ENCODE peak calls at places on chromosomes 3 and 15, in nine cellular contexts. One of them, this sample, is unnamed.

GRCh38 chr3:148820885-148821284 is 6.7 kb upstream of the CPB1 start:
- DNase-seq in activated T-cell treated with anti-CD3 and anti-CD28 coated beads, Interleukin-2, amount 50 U/mL, for 4 hours: no peak
- DNase-seq in stimulated activated CD4-positive, alpha-beta T cell treated with anti-CD3 and anti-CD28 coated beads, Interleukin-2, amount 100 ng/mL, for 48 hours: no peak
- DNase-seq in brain microvascular endothelial cell: no peak
- DNase-seq in GM12865: no peak
- DNase-seq in germinal center: no peak
- DNase-seq in activated CD4-positive, alpha-beta T cell treated with anti-CD3 and anti-CD28 coated beads for 24 hours: no peak
- DNase-seq in naive thymus-derived CD8-positive, alpha-beta T cell: no peak
- DNase-seq in effector memory CD8-positive, alpha-beta T cell: no peak
- DNase-seq in this sample: no peak

GRCh38 chr3:148790841-148791240 is 36.8 kb upstream of the CPB1 start:
- DNase-seq in activated T-cell treated with anti-CD3 and anti-CD28 coated beads, Interleukin-2, amount 50 U/mL, for 4 hours: no peak
- DNase-seq in stimulated activated CD4-positive, alpha-beta T cell treated with anti-CD3 and anti-CD28 coated beads, Interleukin-2, amount 100 ng/mL, for 48 hours: no peak
- DNase-seq in brain microvascular endothelial cell: no peak
- DNase-seq in GM12865: no peak
- DNase-seq in germinal center: no peak
- DNase-seq in activated CD4-positive, alpha-beta T cell treated with anti-CD3 and anti-CD28 coated beads for 24 hours: no peak
- DNase-seq in naive thymus-derived CD8-positive, alpha-beta T cell: no peak
- DNase-seq in effector memory CD8-positive, alpha-beta T cell: no peak
- DNase-seq in this sample: no peak

GRCh38 chr3:191070201-191070600 is 128.8 kb upstream of the OSTN start:
- DNase-seq in activated T-cell treated with anti-CD3 and anti-CD28 coated beads, Interleukin-2, amount 50 U/mL, for 4 hours: no peak
- DNase-seq in stimulated activated CD4-positive, alpha-beta T cell treated with anti-CD3 and anti-CD28 coated beads, Interleukin-2, amount 100 ng/mL, for 48 hours: no peak
- DNase-seq in brain microvascular endothelial cell: peak; percentile 85
- DNase-seq in GM12865: no peak
- DNase-seq in germinal center: no peak
- DNase-seq in activated CD4-positive, alpha-beta T cell treated with anti-CD3 and anti-CD28 coated beads for 24 hours: no peak
- DNase-seq in naive thymus-derived CD8-positive, alpha-beta T cell: no peak
- DNase-seq in effector memory CD8-positive, alpha-beta T cell: no peak
- DNase-seq in this sample: no peak

GRCh38 chr3:77526573-77526972 is 486.7 kb downstream of the ROBO2 start:
- DNase-seq in activated T-cell treated with anti-CD3 and anti-CD28 coated beads, Interleukin-2, amount 50 U/mL, for 4 hours: no peak
- DNase-seq in stimulated activated CD4-positive, alpha-beta T cell treated with anti-CD3 and anti-CD28 coated beads, Interleukin-2, amount 100 ng/mL, for 48 hours: no peak
- DNase-seq in brain microvascular endothelial cell: no peak
- DNase-seq in GM12865: no peak
- DNase-seq in germinal center: no peak
- DNase-seq in activated CD4-positive, alpha-beta T cell treated with anti-CD3 and anti-CD28 coated beads for 24 hours: no peak
- DNase-seq in naive thymus-derived CD8-positive, alpha-beta T cell: no peak
- DNase-seq in effector memory CD8-positive, alpha-beta T cell: no peak
- DNase-seq in this sample: no peak

GRCh38 chr3:116443096-116443793 is 2.0 kb downstream of the LSAMP start:
- DNase-seq in activated T-cell treated with anti-CD3 and anti-CD28 coated beads, Interleukin-2, amount 50 U/mL, for 4 hours: no peak
- DNase-seq in stimulated activated CD4-positive, alpha-beta T cell treated with anti-CD3 and anti-CD28 coated beads, Interleukin-2, amount 100 ng/mL, for 48 hours: no peak
- DNase-seq in brain microvascular endothelial cell: no peak
- DNase-seq in GM12865: no peak
- DNase-seq in germinal center: no peak
- DNase-seq in activated CD4-positive, alpha-beta T cell treated with anti-CD3 and anti-CD28 coated beads for 24 hours: no peak
- DNase-seq in naive thymus-derived CD8-positive, alpha-beta T cell: no peak
- DNase-seq in effector memory CD8-positive, alpha-beta T cell: no peak
- DNase-seq in this sample: no peak

GRCh38 chr3:155682437-155682836 is 62.4 kb downstream of the PLCH1 start:
- DNase-seq in activated T-cell treated with anti-CD3 and anti-CD28 coated beads, Interleukin-2, amount 50 U/mL, for 4 hours: no peak
- DNase-seq in stimulated activated CD4-positive, alpha-beta T cell treated with anti-CD3 and anti-CD28 coated beads, Interleukin-2, amount 100 ng/mL, for 48 hours: no peak
- DNase-seq in brain microvascular endothelial cell: no peak
- DNase-seq in GM12865: no peak
- DNase-seq in germinal center: no peak
- DNase-seq in activated CD4-positive, alpha-beta T cell treated with anti-CD3 and anti-CD28 coated beads for 24 hours: no peak
- DNase-seq in naive thymus-derived CD8-positive, alpha-beta T cell: no peak
- DNase-seq in effector memory CD8-positive, alpha-beta T cell: no peak
- DNase-seq in this sample: no peak

GRCh38 chr3:184485906-184486305 is 75.7 kb upstream of the EPHB3 start:
- DNase-seq in activated T-cell treated with anti-CD3 and anti-CD28 coated beads, Interleukin-2, amount 50 U/mL, for 4 hours: no peak
- DNase-seq in stimulated activated CD4-positive, alpha-beta T cell treated with anti-CD3 and anti-CD28 coated beads, Interleukin-2, amount 100 ng/mL, for 48 hours: no peak
- DNase-seq in brain microvascular endothelial cell: no peak
- DNase-seq in GM12865: no peak
- DNase-seq in germinal center: no peak
- DNase-seq in activated CD4-positive, alpha-beta T cell treated with anti-CD3 and anti-CD28 coated beads for 24 hours: no peak
- DNase-seq in naive thymus-derived CD8-positive, alpha-beta T cell: no peak
- DNase-seq in effector memory CD8-positive, alpha-beta T cell: no peak
- DNase-seq in this sample: no peak

GRCh38 chr15:31306426-31307269 is 20.0 kb upstream of the KLF13 start:
- DNase-seq in activated T-cell treated with anti-CD3 and anti-CD28 coated beads, Interleukin-2, amount 50 U/mL, for 4 hours: peak; percentile 2
- DNase-seq in stimulated activated CD4-positive, alpha-beta T cell treated with anti-CD3 and anti-CD28 coated beads, Interleukin-2, amount 100 ng/mL, for 48 hours: no peak
- DNase-seq in brain microvascular endothelial cell: no peak
- DNase-seq in GM12865: no peak
- DNase-seq in germinal center: no peak
- DNase-seq in activated CD4-positive, alpha-beta T cell treated with anti-CD3 and anti-CD28 coated beads for 24 hours: no peak
- DNase-seq in naive thymus-derived CD8-positive, alpha-beta T cell: no peak
- DNase-seq in effector memory CD8-positive, alpha-beta T cell: no peak
- DNase-seq in this sample: no peak

GRCh38 chr3:112127522-112128494 is 5.2 kb downstream of the GCSAM start:
- DNase-seq in activated T-cell treated with anti-CD3 and anti-CD28 coated beads, Interleukin-2, amount 50 U/mL, for 4 hours: no peak
- DNase-seq in stimulated activated CD4-positive, alpha-beta T cell treated with anti-CD3 and anti-CD28 coated beads, Interleukin-2, amount 100 ng/mL, for 48 hours: no peak
- DNase-seq in brain microvascular endothelial cell: no peak
- DNase-seq in GM12865: peak; percentile 77
- DNase-seq in germinal center: no peak
- DNase-seq in activated CD4-positive, alpha-beta T cell treated with anti-CD3 and anti-CD28 coated beads for 24 hours: no peak
- DNase-seq in naive thymus-derived CD8-positive, alpha-beta T cell: no peak
- DNase-seq in effector memory CD8-positive, alpha-beta T cell: no peak
- DNase-seq in this sample: no peak

GRCh38 chr3:178504128-178504527 is 32.1 kb upstream of the KCNMB2 start:
- DNase-seq in activated T-cell treated with anti-CD3 and anti-CD28 coated beads, Interleukin-2, amount 50 U/mL, for 4 hours: no peak
- DNase-seq in stimulated activated CD4-positive, alpha-beta T cell treated with anti-CD3 and anti-CD28 coated beads, Interleukin-2, amount 100 ng/mL, for 48 hours: no peak
- DNase-seq in brain microvascular endothelial cell: no peak
- DNase-seq in GM12865: no peak
- DNase-seq in germinal center: no peak
- DNase-seq in activated CD4-positive, alpha-beta T cell treated with anti-CD3 and anti-CD28 coated beads for 24 hours: no peak
- DNase-seq in naive thymus-derived CD8-positive, alpha-beta T cell: no peak
- DNase-seq in effector memory CD8-positive, alpha-beta T cell: no peak
- DNase-seq in this sample: no peak

GRCh38 chr3:126751611-126752302 is 47.7 kb downstream of the CHCHD6 start:
- DNase-seq in activated T-cell treated with anti-CD3 and anti-CD28 coated beads, Interleukin-2, amount 50 U/mL, for 4 hours: no peak
- DNase-seq in stimulated activated CD4-positive, alpha-beta T cell treated with anti-CD3 and anti-CD28 coated beads, Interleukin-2, amount 100 ng/mL, for 48 hours: no peak
- DNase-seq in brain microvascular endothelial cell: no peak
- DNase-seq in GM12865: no peak
- DNase-seq in germinal center: no peak
- DNase-seq in activated CD4-positive, alpha-beta T cell treated with anti-CD3 and anti-CD28 coated beads for 24 hours: no peak
- DNase-seq in naive thymus-derived CD8-positive, alpha-beta T cell: no peak
- DNase-seq in effector memory CD8-positive, alpha-beta T cell: no peak
- DNase-seq in this sample: no peak

GRCh38 chr15:64090527-64090926 is 3.1 kb downstream of the CIAO2A start:
- DNase-seq in activated T-cell treated with anti-CD3 and anti-CD28 coated beads, Interleukin-2, amount 50 U/mL, for 4 hours: no peak
- DNase-seq in stimulated activated CD4-positive, alpha-beta T cell treated with anti-CD3 and anti-CD28 coated beads, Interleukin-2, amount 100 ng/mL, for 48 hours: no peak
- DNase-seq in brain microvascular endothelial cell: no peak
- DNase-seq in GM12865: peak; percentile 83
- DNase-seq in germinal center: peak; percentile 25
- DNase-seq in activated CD4-positive, alpha-beta T cell treated with anti-CD3 and anti-CD28 coated beads for 24 hours: no peak
- DNase-seq in naive thymus-derived CD8-positive, alpha-beta T cell: no peak
- DNase-seq in effector memory CD8-positive, alpha-beta T cell: no peak
- DNase-seq in this sample: no peak

GRCh38 chr15:77869021-77869895 is 208.3 kb downstream of the TBC1D2B start:
- DNase-seq in activated T-cell treated with anti-CD3 and anti-CD28 coated beads, Interleukin-2, amount 50 U/mL, for 4 hours: no peak
- DNase-seq in stimulated activated CD4-positive, alpha-beta T cell treated with anti-CD3 and anti-CD28 coated beads, Interleukin-2, amount 100 ng/mL, for 48 hours: no peak
- DNase-seq in brain microvascular endothelial cell: no peak
- DNase-seq in GM12865: no peak
- DNase-seq in germinal center: no peak
- DNase-seq in activated CD4-positive, alpha-beta T cell treated with anti-CD3 and anti-CD28 coated beads for 24 hours: no peak
- DNase-seq in naive thymus-derived CD8-positive, alpha-beta T cell: no peak
- DNase-seq in effector memory CD8-positive, alpha-beta T cell: no peak
- DNase-seq in this sample: no peak

GRCh38 chr15:71048913-71049675 is 66.2 kb upstream of the THSD4 start:
- DNase-seq in activated T-cell treated with anti-CD3 and anti-CD28 coated beads, Interleukin-2, amount 50 U/mL, for 4 hours: no peak
- DNase-seq in stimulated activated CD4-positive, alpha-beta T cell treated with anti-CD3 and anti-CD28 coated beads, Interleukin-2, amount 100 ng/mL, for 48 hours: no peak
- DNase-seq in brain microvascular endothelial cell: peak; percentile 91
- DNase-seq in GM12865: no peak
- DNase-seq in germinal center: no peak
- DNase-seq in activated CD4-positive, alpha-beta T cell treated with anti-CD3 and anti-CD28 coated beads for 24 hours: no peak
- DNase-seq in naive thymus-derived CD8-positive, alpha-beta T cell: no peak
- DNase-seq in effector memory CD8-positive, alpha-beta T cell: no peak
- DNase-seq in this sample: no peak

GRCh38 chr15:61133361-61133760 is 95.7 kb downstream of the RORA start:
- DNase-seq in activated T-cell treated with anti-CD3 and anti-CD28 coated beads, Interleukin-2, amount 50 U/mL, for 4 hours: no peak
- DNase-seq in stimulated activated CD4-positive, alpha-beta T cell treated with anti-CD3 and anti-CD28 coated beads, Interleukin-2, amount 100 ng/mL, for 48 hours: no peak
- DNase-seq in brain microvascular endothelial cell: no peak
- DNase-seq in GM12865: no peak
- DNase-seq in germinal center: no peak
- DNase-seq in activated CD4-positive, alpha-beta T cell treated with anti-CD3 and anti-CD28 coated beads for 24 hours: no peak
- DNase-seq in naive thymus-derived CD8-positive, alpha-beta T cell: no peak
- DNase-seq in effector memory CD8-positive, alpha-beta T cell: no peak
- DNase-seq in this sample: no peak

GRCh38 chr3:56042326-56042951 is 425.8 kb downstream of the ERC2 start:
- DNase-seq in activated T-cell treated with anti-CD3 and anti-CD28 coated beads, Interleukin-2, amount 50 U/mL, for 4 hours: no peak
- DNase-seq in stimulated activated CD4-positive, alpha-beta T cell treated with anti-CD3 and anti-CD28 coated beads, Interleukin-2, amount 100 ng/mL, for 48 hours: no peak
- DNase-seq in brain microvascular endothelial cell: peak; percentile 38
- DNase-seq in GM12865: peak; percentile 9
- DNase-seq in germinal center: no peak
- DNase-seq in activated CD4-positive, alpha-beta T cell treated with anti-CD3 and anti-CD28 coated beads for 24 hours: no peak
- DNase-seq in naive thymus-derived CD8-positive, alpha-beta T cell: no peak
- DNase-seq in effector memory CD8-positive, alpha-beta T cell: no peak
- DNase-seq in this sample: no peak

GRCh38 chr3:95434436-95434835 is 1371.6 kb downstream of the NSUN3 start:
- DNase-seq in activated T-cell treated with anti-CD3 and anti-CD28 coated beads, Interleukin-2, amount 50 U/mL, for 4 hours: no peak
- DNase-seq in stimulated activated CD4-positive, alpha-beta T cell treated with anti-CD3 and anti-CD28 coated beads, Interleukin-2, amount 100 ng/mL, for 48 hours: no peak
- DNase-seq in brain microvascular endothelial cell: no peak
- DNase-seq in GM12865: no peak
- DNase-seq in germinal center: no peak
- DNase-seq in activated CD4-positive, alpha-beta T cell treated with anti-CD3 and anti-CD28 coated beads for 24 hours: no peak
- DNase-seq in naive thymus-derived CD8-positive, alpha-beta T cell: no peak
- DNase-seq in effector memory CD8-positive, alpha-beta T cell: no peak
- DNase-seq in this sample: no peak

GRCh38 chr3:50662408-50662807 is 12.3 kb upstream of the DOCK3 start:
- DNase-seq in activated T-cell treated with anti-CD3 and anti-CD28 coated beads, Interleukin-2, amount 50 U/mL, for 4 hours: no peak
- DNase-seq in stimulated activated CD4-positive, alpha-beta T cell treated with anti-CD3 and anti-CD28 coated beads, Interleukin-2, amount 100 ng/mL, for 48 hours: no peak
- DNase-seq in brain microvascular endothelial cell: no peak
- DNase-seq in GM12865: no peak
- DNase-seq in germinal center: no peak
- DNase-seq in activated CD4-positive, alpha-beta T cell treated with anti-CD3 and anti-CD28 coated beads for 24 hours: no peak
- DNase-seq in naive thymus-derived CD8-positive, alpha-beta T cell: no peak
- DNase-seq in effector memory CD8-positive, alpha-beta T cell: no peak
- DNase-seq in this sample: no peak

GRCh38 chr3:9715764-9716437 is 12.3 kb downstream of the CPNE9 start:
- DNase-seq in activated T-cell treated with anti-CD3 and anti-CD28 coated beads, Interleukin-2, amount 50 U/mL, for 4 hours: no peak
- DNase-seq in stimulated activated CD4-positive, alpha-beta T cell treated with anti-CD3 and anti-CD28 coated beads, Interleukin-2, amount 100 ng/mL, for 48 hours: peak; percentile 28
- DNase-seq in brain microvascular endothelial cell: peak; percentile 76
- DNase-seq in GM12865: no peak
- DNase-seq in germinal center: no peak
- DNase-seq in activated CD4-positive, alpha-beta T cell treated with anti-CD3 and anti-CD28 coated beads for 24 hours: no peak
- DNase-seq in naive thymus-derived CD8-positive, alpha-beta T cell: no peak
- DNase-seq in effector memory CD8-positive, alpha-beta T cell: no peak
- DNase-seq in this sample: no peak

GRCh38 chr3:4976109-4976508 is 3.1 kb upstream of the BHLHE40 start:
- DNase-seq in activated T-cell treated with anti-CD3 and anti-CD28 coated beads, Interleukin-2, amount 50 U/mL, for 4 hours: peak; percentile 40
- DNase-seq in stimulated activated CD4-positive, alpha-beta T cell treated with anti-CD3 and anti-CD28 coated beads, Interleukin-2, amount 100 ng/mL, for 48 hours: no peak
- DNase-seq in brain microvascular endothelial cell: peak; percentile 74
- DNase-seq in GM12865: peak; percentile 82
- DNase-seq in germinal center: no peak
- DNase-seq in activated CD4-positive, alpha-beta T cell treated with anti-CD3 and anti-CD28 coated beads for 24 hours: peak; percentile 40
- DNase-seq in naive thymus-derived CD8-positive, alpha-beta T cell: no peak
- DNase-seq in effector memory CD8-positive, alpha-beta T cell: peak; percentile 14
- DNase-seq in this sample: no peak

GRCh38 chr15:48422401-48422800 is 91.2 kb downstream of the DUT start:
- DNase-seq in activated T-cell treated with anti-CD3 and anti-CD28 coated beads, Interleukin-2, amount 50 U/mL, for 4 hours: no peak
- DNase-seq in stimulated activated CD4-positive, alpha-beta T cell treated with anti-CD3 and anti-CD28 coated beads, Interleukin-2, amount 100 ng/mL, for 48 hours: no peak
- DNase-seq in brain microvascular endothelial cell: no peak
- DNase-seq in GM12865: no peak
- DNase-seq in germinal center: no peak
- DNase-seq in activated CD4-positive, alpha-beta T cell treated with anti-CD3 and anti-CD28 coated beads for 24 hours: no peak
- DNase-seq in naive thymus-derived CD8-positive, alpha-beta T cell: no peak
- DNase-seq in effector memory CD8-positive, alpha-beta T cell: no peak
- DNase-seq in this sample: no peak

GRCh38 chr3:53269888-53270880 is 14.4 kb upstream of the TKT start:
- DNase-seq in activated T-cell treated with anti-CD3 and anti-CD28 coated beads, Interleukin-2, amount 50 U/mL, for 4 hours: no peak
- DNase-seq in stimulated activated CD4-positive, alpha-beta T cell treated with anti-CD3 and anti-CD28 coated beads, Interleukin-2, amount 100 ng/mL, for 48 hours: no peak
- DNase-seq in brain microvascular endothelial cell: peak; percentile 91
- DNase-seq in GM12865: peak; percentile 34
- DNase-seq in germinal center: no peak
- DNase-seq in activated CD4-positive, alpha-beta T cell treated with anti-CD3 and anti-CD28 coated beads for 24 hours: no peak
- DNase-seq in naive thymus-derived CD8-positive, alpha-beta T cell: no peak
- DNase-seq in effector memory CD8-positive, alpha-beta T cell: no peak
- DNase-seq in this sample: no peak

GRCh38 chr3:135047061-135047460 is 252.0 kb downstream of the EPHB1 start:
- DNase-seq in activated T-cell treated with anti-CD3 and anti-CD28 coated beads, Interleukin-2, amount 50 U/mL, for 4 hours: no peak
- DNase-seq in stimulated activated CD4-positive, alpha-beta T cell treated with anti-CD3 and anti-CD28 coated beads, Interleukin-2, amount 100 ng/mL, for 48 hours: no peak
- DNase-seq in brain microvascular endothelial cell: no peak
- DNase-seq in GM12865: no peak
- DNase-seq in germinal center: no peak
- DNase-seq in activated CD4-positive, alpha-beta T cell treated with anti-CD3 and anti-CD28 coated beads for 24 hours: no peak
- DNase-seq in naive thymus-derived CD8-positive, alpha-beta T cell: no peak
- DNase-seq in effector memory CD8-positive, alpha-beta T cell: no peak
- DNase-seq in this sample: no peak

This sample was measured in T-helper 22 cell.